ENCODE peak calls at places on chromosome 1, in four cellular contexts. Y, M, N and Q are unnamed samples.
A peak's percentile ranks its signal among the peaks of the same experiment; 100 is the strongest.

GRCh38 chr1:226722240-226722900 is 16.7 kb downstream of the ITPKB start:
- DNase-seq in Y (no peak), M (no peak), N (no peak), Q (no peak)

GRCh38 chr1:221031890-221032222 is 152.6 kb downstream of the HLX start:
- DNase-seq in Y (peak; percentile 26), M (no peak), N (no peak), Q (no peak)

GRCh38 chr1:117658676-117659075 is 52.8 kb downstream of the TENT5C start:
- DNase-seq in Y (no peak), M (no peak), N (no peak), Q (peak; percentile 14)

GRCh38 chr1:16621300-16621658 is 7.9 kb upstream of the NBPF1 start:
- DNase-seq in Y (no peak), M (no peak), N (no peak), Q (no peak)

GRCh38 chr1:54604572-54605370 is 18.6 kb downstream of the FAM151A start:
- DNase-seq in Y (no peak), M (no peak), N (no peak), Q (no peak)

GRCh38 chr1:184574588-184574987 is 180.1 kb downstream of the EDEM3 start:
- DNase-seq in Y (no peak), M (no peak), N (no peak), Q (no peak)

GRCh38 chr1:209772116-209772515 is 12.2 kb downstream of the C1orf74 start:
- DNase-seq in Y (no peak), M (no peak), N (no peak), Q (no peak)

GRCh38 chr1:226607268-226607660 is 58.7 kb downstream of the STUM start:
- DNase-seq in Y (no peak), M (no peak), N (no peak), Q (no peak)

GRCh38 chr1:190904091-190904695 is 426.5 kb upstream of the BRINP3 start:
- DNase-seq in Y (no peak), M (no peak), N (no peak), Q (no peak)

GRCh38 chr1:205827623-205828022 is 14.6 kb upstream of the SLC41A1 start:
- DNase-seq in Y (no peak), M (no peak), N (no peak), Q (no peak)

GRCh38 chr1:207497951-207498350 is 2.0 kb downstream of the CR1 start:
- DNase-seq in Y (no peak), M (no peak), N (no peak), Q (no peak)

GRCh38 chr1:93516164-93516563 is 68.2 kb downstream of the FNBP1L start:
- DNase-seq in Y (no peak), M (no peak), N (no peak), Q (no peak)

GRCh38 chr1:205939690-205940330 is 3.4 kb downstream of the SLC26A9 start:
- DNase-seq in Y (no peak), M (peak; percentile 53), N (no peak), Q (peak; percentile 58)

GRCh38 chr1:219329606-219330005 is 155.9 kb downstream of the LYPLAL1 start:
- DNase-seq in Y (peak; percentile 65), M (no peak), N (no peak), Q (no peak)

GRCh38 chr1:56855190-56855589 is 593 bp downstream of the C8A start:
- DNase-seq in Y (no peak), M (no peak), N (no peak), Q (no peak)

GRCh38 chr1:18951818-18952391 is 4.6 kb downstream of the IFFO2 start:
- DNase-seq in Y (no peak), M (no peak), N (no peak), Q (no peak)

GRCh38 chr1:46180082-46180616 is 3.9 kb upstream of the P3R3URF start:
- DNase-seq in Y (no peak), M (peak; percentile 65), N (no peak), Q (peak; percentile 92)

GRCh38 chr1:241138248-241138647 is 218.8 kb downstream of the RGS7 start:
- DNase-seq in Y (no peak), M (no peak), N (no peak), Q (no peak)

GRCh38 chr1:84687703-84688460 is 2.4 kb downstream of the SSX2IP start:
- DNase-seq in Y (peak; percentile 65), M (no peak), N (no peak), Q (no peak)

GRCh38 chr1:10692401-10693021 is 103.9 kb downstream of the CASZ1 start:
- DNase-seq in Y (peak; percentile 10), M (peak; percentile 71), N (peak; percentile 81), Q (peak; percentile 72)

GRCh38 chr1:46128336-46128735 is 4.1 kb downstream of the PIK3R3 start:
- DNase-seq in Y (peak; percentile 40), M (no peak), N (no peak), Q (no peak)

GRCh38 chr1:193540511-193540910 is 354.1 kb upstream of the B3GALT2 start:
- DNase-seq in Y (no peak), M (no peak), N (no peak), Q (no peak)

GRCh38 chr1:53295746-53296722 is 31.8 kb downstream of the LRP8 start:
- DNase-seq in Y (peak; percentile 20), M (no peak), N (no peak), Q (peak; percentile 71)

DNA sequence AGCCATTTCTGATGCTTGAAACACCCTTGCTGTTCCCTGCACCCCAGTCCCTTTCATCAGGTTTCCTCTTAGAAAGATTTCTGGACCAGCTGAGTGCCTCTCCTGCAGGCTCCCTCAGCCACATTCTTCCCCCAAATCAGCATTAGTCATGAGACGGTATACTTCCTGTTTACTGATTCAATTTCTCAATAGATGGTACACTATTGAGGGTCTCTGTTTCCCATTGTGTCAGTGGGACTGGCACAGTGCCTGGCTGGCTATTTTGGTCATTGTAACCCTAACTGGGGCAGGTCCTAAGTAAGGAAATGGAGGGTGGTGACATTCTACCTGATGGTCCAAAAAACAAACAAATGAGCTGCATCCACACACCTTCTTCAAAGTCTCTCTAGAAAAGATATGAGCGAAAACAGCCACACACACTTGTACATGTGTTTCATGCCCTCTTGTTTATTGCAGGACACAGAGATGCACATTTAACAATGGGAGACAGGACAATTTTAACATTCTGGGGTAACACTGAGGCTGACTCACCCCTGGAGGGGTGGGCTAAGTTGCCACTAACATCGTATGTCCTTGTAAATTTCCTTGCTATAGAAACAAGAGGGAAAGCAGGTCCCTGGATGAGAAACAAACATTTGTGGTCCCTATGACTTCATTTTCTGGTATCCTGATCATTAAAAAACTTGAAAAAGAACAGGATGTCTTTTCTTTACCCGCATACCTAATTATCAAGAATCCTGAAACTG is 77.5 kb downstream of the RRAGC start:
- DNase-seq in Y (no peak), M (no peak), N (no peak), Q (no peak)
- H3K27me3 ChIP-seq in Y (peaks cover 31% of the 10 kb centered on the region), M (no peaks in the 10 kb centered on the region), N (no peaks in the 10 kb centered on the region), Q (no peaks in the 10 kb centered on the region)

DNA sequence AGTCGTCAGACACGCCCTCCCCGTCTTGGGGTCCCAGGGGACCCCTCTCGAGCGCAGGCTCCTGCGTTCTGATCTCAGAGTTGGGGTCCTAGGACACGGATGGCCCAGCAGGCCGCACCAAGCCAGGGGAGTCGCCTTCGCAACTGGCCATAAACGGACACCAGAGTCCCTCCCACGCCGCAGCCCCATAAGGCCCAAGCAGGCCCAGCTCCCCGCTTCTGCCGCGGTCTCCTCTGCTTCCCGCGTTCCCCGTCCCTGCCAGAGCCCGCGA is 633 bp downstream of the DMRTA2 start:
- DNase-seq in Y (no peak), M (no peak), N (no peak), Q (no peak)
- H3K27me3 ChIP-seq in Y (peaks cover 98% of the 10 kb centered on the region), M (peaks cover 21% of the 10 kb centered on the region), N (peaks cover 9% of the 10 kb centered on the region), Q (peaks cover 88% of the 10 kb centered on the region)

DNA sequence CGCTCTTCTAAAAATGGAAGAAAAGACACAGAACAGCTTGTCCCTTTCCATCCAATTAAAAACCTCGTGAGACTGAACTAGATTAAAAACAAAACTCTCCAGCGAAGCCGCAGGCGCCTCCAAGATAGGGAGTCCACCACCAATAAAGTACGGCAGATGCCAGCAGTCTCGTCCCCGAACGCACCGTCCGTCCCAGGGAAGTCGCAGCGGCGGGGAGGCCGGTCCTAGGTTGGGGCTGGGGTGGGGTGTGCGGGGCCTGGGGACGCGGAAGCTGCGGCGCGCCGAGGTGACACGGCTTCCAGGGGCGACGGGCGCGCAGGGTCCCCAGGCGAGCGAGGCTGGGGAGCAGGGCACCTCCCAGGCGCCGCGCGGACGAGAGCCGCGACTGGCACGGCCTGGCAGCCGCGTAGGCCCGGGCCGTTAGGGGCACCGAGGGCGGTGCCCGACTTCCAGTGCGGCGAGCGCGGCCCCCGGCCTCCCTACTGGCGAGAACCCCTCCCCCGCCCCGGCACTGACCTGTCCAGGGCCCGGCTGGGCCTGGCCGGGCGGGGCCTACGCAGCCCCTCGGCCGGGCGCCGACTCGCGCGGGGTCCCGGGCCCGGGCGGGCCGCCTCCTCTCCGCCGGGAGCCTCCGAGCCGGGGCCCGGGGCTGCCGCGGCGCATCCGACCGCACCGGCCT is 28.3 kb upstream of the A3GALT2 start:
- DNase-seq in Y (peak; percentile 63), M (no peak), N (peak; percentile 79), Q (peak; percentile 73)
- H3K27me3 ChIP-seq in Y (no peaks in the 10 kb centered on the region), M (no peaks in the 10 kb centered on the region), N (no peaks in the 10 kb centered on the region), Q (no peaks in the 10 kb centered on the region)

GRCh38 chr1:6245869-6246496 is 2.0 kb downstream of the HES3 start:
- DNase-seq in Y (peak; percentile 48), M (no peak), N (no peak), Q (no peak)

GRCh38 chr1:6248798-6249731 is 5.1 kb downstream of the HES3 start:
- DNase-seq in Y (peak; percentile 52), M (no peak), N (no peak), Q (no peak)

GRCh38 chr1:6248161-6248776 is 4.3 kb downstream of the HES3 start:
- DNase-seq in Y (no peak), M (no peak), N (no peak), Q (no peak)

GRCh38 chr1:6246497-6247295 is 2.7 kb downstream of the HES3 start:
- DNase-seq in Y (peak; percentile 75), M (peak; percentile 81), N (peak; percentile 93), Q (peak; percentile 76)

DNA sequence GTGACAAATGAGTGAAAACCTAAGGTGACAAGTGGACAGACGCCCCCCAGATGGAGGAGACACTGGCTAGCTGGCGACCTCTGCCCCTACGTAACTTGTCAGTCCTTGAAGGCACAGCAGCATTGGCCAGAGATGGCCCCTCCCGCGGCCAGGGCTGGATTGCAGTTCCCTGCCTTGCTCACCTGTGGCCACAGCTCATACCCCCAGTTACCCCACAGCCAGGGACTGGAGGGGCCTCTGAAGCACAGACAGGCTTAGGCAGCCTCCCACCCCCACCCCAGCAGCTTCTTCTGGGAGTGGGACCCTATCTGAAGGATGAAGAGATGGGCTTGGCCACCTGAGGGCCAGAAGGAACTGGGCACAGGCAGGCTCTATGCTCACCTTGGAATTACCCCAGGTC is 3.7 kb downstream of the HES3 start:
- DNase-seq in Y (no peak), M (no peak), N (no peak), Q (no peak)
- H3K27me3 ChIP-seq in Y (peaks cover 10% of the 10 kb centered on the region), M (peaks cover 12% of the 10 kb centered on the region), N (peaks cover 5% of the 10 kb centered on the region), Q (peaks cover 24% of the 10 kb centered on the region)

GRCh38 chr1:11858158-11858557 is 587 bp downstream of the NPPB start:
- DNase-seq in Y (no peak), M (no peak), N (no peak), Q (no peak)
- H3K27me3 ChIP-seq in Y (peaks cover 52% of the 10 kb centered on the region), M (peaks cover 11% of the 10 kb centered on the region), N (no peaks in the 10 kb centered on the region), Q (peaks cover 4% of the 10 kb centered on the region)

GRCh38 chr1:7592120-7592798 is 178.8 kb upstream of the VAMP3 start:
- DNase-seq in Y (no peak), M (no peak), N (no peak), Q (no peak)
- H3K27me3 ChIP-seq in Y (peaks cover 6% of the 10 kb centered on the region), M (no peaks in the 10 kb centered on the region), N (no peaks in the 10 kb centered on the region), Q (no peaks in the 10 kb centered on the region)

GRCh38 chr1:22658385-22659163 is 5.5 kb downstream of the C1QB start:
- DNase-seq in Y (no peak), M (no peak), N (no peak), Q (no peak)
- H3K27me3 ChIP-seq in Y (peaks cover 41% of the 10 kb centered on the region), M (no peaks in the 10 kb centered on the region), N (no peaks in the 10 kb centered on the region), Q (no peaks in the 10 kb centered on the region)